ENCODE peak calls at places on chromosomes 4 and X, in six cellular contexts. G is SK-N-SH, P is H1, Z is K562, U is GM12878, B is HepG2. A is an unnamed sample.

GRCh38 chr4:186728631-186729271 is 5.1 kb upstream of the FAT1 start:
- DNase-seq in U (no peak), G (no peak), P (no peak), Z (no peak), B (peak), A (peak)

GRCh38 chr4:123545569-123546122 is 149.1 kb downstream of the SPRY1 start:
- DNase-seq in B (peak), P (no peak), G (no peak), Z (no peak), U (no peak), A (no peak)

GRCh38 chrX:21479695-21480280 is 105.6 kb downstream of the CNKSR2 start:
- DNase-seq in P (no peak), U (no peak), B (peak), Z (peak), G (peak), A (no peak)

GRCh38 chrX:40570346-40571093 is 10.2 kb upstream of the ATP6AP2 start:
- DNase-seq in U (peak), B (no peak), Z (peak), P (no peak), G (no peak), A (no peak)

GRCh38 chr4:44931720-44932119 is 205.4 kb upstream of the GNPDA2 start:
- DNase-seq in P (no peak), B (no peak), G (no peak), Z (no peak), U (no peak), A (no peak)

GRCh38 chrX:15916704-15917084 is 62.1 kb upstream of the AP1S2 start:
- DNase-seq in B (no peak), P (no peak), U (no peak), G (no peak), Z (peak), A (no peak)

GRCh38 chrX:443676-444210 is 57.0 kb upstream of the PPP2R3B start:
- DNase-seq in B (no peak), Z (no peak), G (no peak), U (no peak), P (no peak), A (no peak)

GRCh38 chr4:174317531-174317930 is 33.8 kb downstream of the CEP44 start:
- DNase-seq in Z (no peak), B (no peak), G (no peak), U (no peak), P (no peak), A (no peak)

GRCh38 chr4:183240581-183241321 is 79.3 kb downstream of the CLDN22 start:
- DNase-seq in P (no peak), B (no peak), G (no peak), U (no peak), Z (no peak), A (no peak)

GRCh38 chrX:121307441-121307840 is 260.0 kb downstream of the GLUD2 start:
- DNase-seq in G (no peak), B (no peak), Z (no peak), P (no peak), U (peak), A (no peak)

GRCh38 chrX:86051741-86052140 is 4.4 kb upstream of the CHM start:
- DNase-seq in G (no peak), U (no peak), Z (no peak), B (no peak), P (no peak), A (no peak)

GRCh38 chrX:71913156-71913950 is 2.7 kb downstream of the NHSL2 start:
- DNase-seq in P (no peak), G (no peak), Z (no peak), U (no peak), B (no peak), A (no peak)

GRCh38 chr4:184259081-184259480 is 41.4 kb upstream of the ENPP6 start:
- DNase-seq in U (no peak), G (no peak), B (no peak), Z (no peak), P (no peak), A (no peak)

GRCh38 chr4:53646792-53647191 is 55.5 kb upstream of the LNX1 start:
- DNase-seq in Z (no peak), U (no peak), G (no peak), P (no peak), B (no peak), A (no peak)

GRCh38 chr4:140884431-140885058 is 128.4 kb upstream of the TBC1D9 start:
- DNase-seq in B (peak), Z (peak), U (peak), G (peak), P (peak), A (peak)

GRCh38 chrX:111395132-111395531 is 16.9 kb downstream of the DCX start:
- DNase-seq in U (no peak), G (no peak), Z (no peak), B (no peak), P (no peak), A (no peak)

GRCh38 chr4:8110071-8110986 is 48.3 kb downstream of the ABLIM2 start:
- DNase-seq in Z (peak), G (no peak), P (peak), B (peak), U (no peak), A (no peak)

GRCh38 chrX:83508006-83508405 is at the start of gene POU3F4:
- DNase-seq in P (no peak), U (no peak), Z (no peak), G (no peak), B (no peak), A (no peak)

GRCh38 chr4:173199553-173199952 is 30.9 kb downstream of the GALNT7 start:
- DNase-seq in P (no peak), Z (no peak), G (no peak), U (no peak), B (no peak), A (no peak)

GRCh38 chrX:149704664-149705063 is 7.2 kb upstream of the MAGEA11 start:
- DNase-seq in P (no peak), Z (no peak), B (no peak), U (no peak), G (no peak), A (no peak)

GRCh38 chr4:105979506-105979905 is 84.2 kb downstream of the NPNT start:
- DNase-seq in P (no peak), U (no peak), B (no peak), Z (no peak), G (no peak), A (no peak)

GRCh38 chrX:47637546-47638195 is 7.9 kb upstream of the CFP start:
- DNase-seq in P (no peak), B (no peak), Z (no peak), G (no peak), U (no peak), A (no peak)

GRCh38 chr4:86831262-86832090 is 17.7 kb downstream of the SLC10A6 start:
- DNase-seq in B (peak), Z (no peak), G (no peak), U (no peak), P (no peak), A (peak)

GRCh38 chrX:24838624-24839023 is 144.9 kb downstream of the POLA1 start:
- DNase-seq in P (no peak), U (peak), Z (peak), G (peak), B (no peak), A (no peak)

GRCh38 chr4:143559757-143560147 is 46.2 kb downstream of the SMARCA5 start:
- DNase-seq in B (no peak), Z (no peak), P (no peak), G (peak), U (no peak), A (no peak)

GRCh38 chr4:136369073-136369472 is 1163.2 kb downstream of the PCDH18 start:
- DNase-seq in P (no peak), G (no peak), B (no peak), Z (no peak), U (no peak), A (no peak)

GRCh38 chrX:54745676-54746075 is 52.4 kb downstream of the ITIH6 start:
- DNase-seq in Z (no peak), G (no peak), B (no peak), P (no peak), U (no peak), A (no peak)

GRCh38 chr4:168766537-168767316 is 243.3 kb downstream of the CBR4 start:
- DNase-seq in G (no peak), B (no peak), U (no peak), P (no peak), Z (no peak), A (no peak)

GRCh38 chr4:168765322-168765721 is 244.7 kb downstream of the CBR4 start:
- DNase-seq in G (no peak), P (no peak), U (no peak), Z (no peak), B (no peak), A (no peak)

GRCh38 chr4:168769857-168770256 is 240.2 kb downstream of the CBR4 start:
- DNase-seq in P (no peak), G (no peak), B (no peak), Z (no peak), U (no peak), A (no peak)

GRCh38 chr4:168769416-168769815 is 240.6 kb downstream of the CBR4 start:
- DNase-seq in U (no peak), G (no peak), P (no peak), Z (no peak), B (no peak), A (no peak)

GRCh38 chr4:168765726-168766125 is 244.3 kb downstream of the CBR4 start:
- DNase-seq in Z (no peak), G (no peak), B (no peak), U (no peak), P (no peak), A (no peak)
- TF ChIP-seq YY1 in Z (no peak), G (no peak), B (no peak), U (no peak), P (no peak), A (no peak)

DNA sequence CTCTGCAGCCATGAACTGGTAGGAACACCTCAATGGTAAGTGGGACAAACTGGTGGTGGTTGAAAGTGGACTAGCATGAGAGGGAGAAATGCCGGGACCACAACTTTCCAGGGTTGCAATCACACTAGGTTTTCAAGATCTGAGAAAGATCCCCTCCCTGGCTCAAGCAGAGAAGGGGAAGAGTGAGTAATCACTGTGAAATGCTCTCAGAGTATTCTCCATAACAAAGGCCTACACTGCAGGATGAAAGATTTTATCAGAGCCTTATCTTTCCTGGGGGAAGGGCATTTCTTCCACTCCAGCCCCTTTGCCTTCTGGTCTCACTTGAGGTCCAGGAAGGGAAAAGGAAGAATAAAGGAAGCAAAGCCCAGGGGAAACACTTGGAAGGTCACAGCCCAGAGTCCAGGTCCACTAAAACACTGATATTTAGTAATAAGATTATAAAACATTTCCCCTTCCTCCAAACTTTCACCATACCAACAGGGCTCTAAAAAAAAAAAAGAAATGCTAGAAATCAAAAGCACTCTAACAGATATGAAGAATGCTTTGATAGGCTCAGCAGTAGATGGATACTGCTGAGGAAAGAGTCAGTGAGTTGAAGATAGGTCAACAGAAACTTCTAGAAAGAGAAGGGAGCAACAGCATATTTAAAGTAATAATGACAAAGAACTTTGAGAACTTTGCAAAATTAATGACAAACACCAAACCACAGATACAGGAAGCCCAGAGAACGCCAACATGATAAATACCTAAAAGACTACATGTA is 95.9 kb downstream of the WDFY3 start:
- DNase-seq in G (peak), B (peak), Z (peak), P (peak), U (no peak), A (peak)
- TF ChIP-seq JUND in G (peak), B (no peak), Z (peak), P (peak), U (no peak), A (peak)

GRCh38 chrX:38669425-38669824 is 108.1 kb downstream of the TSPAN7 start:
- DNase-seq in U (no peak), G (no peak), Z (no peak), B (no peak), P (no peak), A (no peak)
- TF ChIP-seq YY1 in U (no peak), G (no peak), Z (no peak), B (no peak), P (no peak), A (no peak)

GRCh38 chr4:165784672-165785071 is 88.4 kb upstream of the TLL1 start:
- DNase-seq in G (no peak), U (no peak), Z (no peak), B (no peak), P (no peak), A (no peak)
- TF ChIP-seq JUND in G (no peak), U (no peak), Z (no peak), B (no peak), P (no peak), A (no peak)

DNA sequence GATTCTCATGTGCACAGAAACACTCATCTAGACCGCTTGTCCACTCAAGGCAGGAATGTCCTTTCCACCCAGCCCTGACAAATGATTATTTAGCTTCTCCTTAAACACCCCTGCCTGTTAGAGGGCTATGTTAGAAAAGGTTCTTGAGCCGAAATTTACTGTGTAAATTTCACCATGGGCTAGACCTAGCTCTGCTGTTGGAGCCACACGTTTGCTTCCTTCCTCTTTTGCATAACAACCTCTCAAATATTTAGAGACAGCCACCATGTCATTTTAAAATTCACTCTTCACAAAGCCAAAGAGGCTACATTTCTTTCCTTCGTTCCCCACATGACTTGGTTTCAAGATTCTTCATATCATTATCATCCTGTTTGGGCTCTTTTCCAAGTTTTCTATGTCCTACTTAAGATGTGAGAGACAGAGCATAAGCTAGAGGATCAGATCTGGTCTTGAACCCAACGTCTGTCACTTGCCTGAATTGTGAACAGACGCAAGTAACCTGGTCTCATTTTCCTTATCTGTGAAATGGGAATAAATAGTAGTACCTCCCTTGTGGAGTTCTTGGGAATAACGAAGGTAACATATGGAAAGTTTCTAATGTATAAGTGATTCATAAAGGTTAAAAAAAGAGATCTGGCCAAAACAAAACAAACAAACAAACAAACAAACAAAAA is 6.6 kb downstream of the DOCK11 start:
- DNase-seq in B (no peak), G (no peak), U (no peak), Z (peak), P (no peak), A (no peak)
- TF ChIP-seq YY1 in B (no peak), G (no peak), U (no peak), Z (no peak), P (no peak), A (no peak)

GRCh38 chrX:100413231-100413630 is 3.2 kb upstream of the PCDH19 start:
- DNase-seq in U (peak), P (no peak), G (peak), B (peak), Z (peak), A (no peak)
- TF ChIP-seq JUND in U (no peak), P (no peak), G (no peak), B (no peak), Z (no peak), A (no peak)

A was measured in HCT116.